ENCODE peak calls at places on chromosomes 5 and 9, in four cellular contexts. D, Z, L and V are unnamed samples.
A peak's percentile ranks its signal among the peaks of the same experiment; 100 is the strongest.

GRCh38 chr9:41229408-41230401 is 40.6 kb upstream of the ZNG1F start:
- DNase-seq in L (no peak), Z (peak; percentile 28), D (no peak), V (peak; percentile 54)

GRCh38 chr5:136629125-136629790 is 263.9 kb upstream of the TRPC7 start:
- DNase-seq in Z (no peak), D (no peak), L (no peak), V (peak; percentile 74)

GRCh38 chr9:125878241-125878640 is 131.1 kb downstream of the PBX3 start:
- DNase-seq in D (no peak), Z (no peak), L (no peak), V (no peak)

GRCh38 chr5:96942078-96942477 is 6.2 kb downstream of the LNPEP start:
- DNase-seq in Z (no peak), D (no peak), L (no peak), V (no peak)

GRCh38 chr5:177454397-177455035 is 7.9 kb downstream of the PRR7 start:
- DNase-seq in Z (peak; percentile 93), D (peak; percentile 92), L (peak; percentile 91), V (peak; percentile 98)

GRCh38 chr5:16671208-16671607 is 54.4 kb upstream of the RETREG1 start:
- DNase-seq in L (no peak), D (no peak), Z (no peak), V (no peak)

GRCh38 chr5:141338538-141339306 is at the start of gene PCDHGA2:
- DNase-seq in Z (peak; percentile 52), L (peak; percentile 36), D (no peak), V (peak; percentile 75)

GRCh38 chr9:89619019-89619418 is 14.2 kb downstream of the GADD45G start:
- DNase-seq in L (no peak), Z (no peak), D (no peak), V (peak; percentile 82)

GRCh38 chr9:87722393-87722792 is 3.5 kb upstream of the CTSL start:
- DNase-seq in D (no peak), Z (peak; percentile 45), L (peak; percentile 37), V (no peak)

GRCh38 chr5:172380992-172381643 is 73.2 kb downstream of the SH3PXD2B start:
- DNase-seq in Z (peak; percentile 84), D (peak; percentile 93), L (peak; percentile 43), V (no peak)

GRCh38 chr9:30519756-30520155 is 1864.7 kb upstream of the ACO1 start:
- DNase-seq in L (no peak), D (no peak), Z (no peak), V (no peak)

GRCh38 chr5:165574140-165574539 is 2068.7 kb downstream of the MAT2B start:
- DNase-seq in Z (no peak), L (no peak), D (no peak), V (no peak)
- H3K27ac ChIP-seq in Z (no peak overlapping the region), L (no peak overlapping the region), D (no peak overlapping the region), V (no peak overlapping the region)

DNA sequence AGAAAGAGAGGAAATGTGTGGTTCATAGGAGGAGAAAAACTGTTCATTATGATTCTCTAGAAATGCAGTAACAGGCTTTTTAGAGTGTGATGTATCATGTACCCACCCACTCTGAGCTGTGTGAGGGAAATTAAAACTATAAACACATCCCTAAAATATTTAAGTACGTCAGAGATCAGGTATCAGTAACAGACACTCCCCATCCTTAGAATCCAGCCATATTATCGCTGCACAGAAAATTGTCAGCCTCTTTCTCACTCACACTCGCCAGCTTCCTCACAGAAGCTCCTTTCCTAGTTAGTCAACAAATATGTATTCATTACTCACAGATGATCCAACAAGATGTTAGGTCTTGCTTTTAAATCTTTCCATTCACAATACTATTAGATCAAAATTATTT is 13.7 kb upstream of the MAST4 start:
- DNase-seq in Z (no peak), D (no peak), L (no peak), V (no peak)
- H3K4me3 ChIP-seq in Z (no peak overlapping the region), D (no peak overlapping the region), L (no peak overlapping the region), V (no peak overlapping the region)

GRCh38 chr5:68593211-68593701 is 377.7 kb downstream of the PIK3R1 start:
- DNase-seq in Z (no peak), D (no peak), L (no peak), V (no peak)
- H3K27ac ChIP-seq in Z (no peak overlapping the region), D (peak overlapping the region; percentile 71), L (no peak overlapping the region), V (no peak overlapping the region)

GRCh38 chr9:135551456-135551855 is 5.5 kb downstream of the OBP2A start:
- DNase-seq in D (no peak), Z (no peak), L (no peak), V (no peak)
- H3K4me3 ChIP-seq in D (no peak overlapping the region), Z (no peak overlapping the region), L (no peak overlapping the region), V (no peak overlapping the region)

GRCh38 chr5:157606046-157606445 is 30.5 kb upstream of the ADAM19 start:
- DNase-seq in Z (no peak), D (no peak), L (no peak), V (no peak)

GRCh38 chr5:157602505-157602904 is 26.9 kb upstream of the ADAM19 start:
- DNase-seq in D (no peak), L (no peak), Z (no peak), V (no peak)

GRCh38 chr5:157600252-157600651 is 24.7 kb upstream of the ADAM19 start:
- DNase-seq in D (no peak), L (no peak), Z (no peak), V (no peak)

GRCh38 chr5:157599565-157599964 is 24.0 kb upstream of the ADAM19 start:
- DNase-seq in L (no peak), D (no peak), Z (no peak), V (no peak)

DNA sequence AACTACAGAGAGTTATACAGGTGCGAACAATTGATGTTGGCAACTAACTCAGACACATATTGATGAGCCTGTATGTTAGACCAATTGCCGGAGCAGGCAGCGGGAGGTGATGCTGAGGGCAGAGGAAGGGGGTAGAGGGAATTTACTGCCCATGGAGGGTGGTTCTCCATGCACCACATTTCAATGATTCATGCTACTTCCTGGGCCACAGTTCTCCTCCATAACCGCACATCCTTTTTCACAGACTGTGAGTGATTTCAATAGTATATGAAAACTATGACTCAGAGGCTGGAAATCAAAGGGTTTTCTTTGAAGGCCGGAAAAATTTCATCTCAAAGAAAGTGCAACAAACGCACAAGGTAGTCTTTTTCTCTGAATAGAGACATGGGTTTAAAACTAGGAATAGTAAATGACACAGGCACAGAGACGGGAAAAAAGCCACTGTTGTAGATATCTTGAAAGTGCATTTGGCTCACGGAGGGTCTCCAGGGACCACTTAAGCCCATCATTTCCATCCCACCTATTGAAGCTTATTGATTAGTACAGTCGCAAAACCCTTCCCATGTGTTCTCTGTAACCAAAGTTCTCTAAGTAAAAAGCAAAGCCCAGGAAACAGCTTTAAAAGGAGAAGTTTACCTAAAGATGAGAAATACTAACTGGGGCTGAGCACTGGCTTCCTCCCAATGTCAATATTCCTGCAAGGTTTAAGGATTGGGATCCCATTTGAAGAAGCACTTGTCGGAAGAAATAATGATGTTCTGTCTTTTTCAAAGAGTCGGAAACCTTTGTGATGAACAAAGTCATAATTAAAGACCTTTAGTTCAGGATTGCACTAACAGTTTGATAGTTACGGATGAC is 28.0 kb upstream of the ADAM19 start:
- DNase-seq in D (no peak), Z (no peak), L (no peak), V (no peak)
- H3K27ac ChIP-seq in D (no peak overlapping the region), Z (no peak overlapping the region), L (no peak overlapping the region), V (no peak overlapping the region)

GRCh38 chr5:59621477-59621876 is 272.0 kb downstream of the PDE4D start:
- DNase-seq in L (no peak), D (no peak), Z (no peak), V (no peak)
- H3K4me3 ChIP-seq in L (no peak overlapping the region), D (no peak overlapping the region), Z (no peak overlapping the region), V (no peak overlapping the region)

GRCh38 chr9:19231126-19232035 is 888 bp downstream of the DENND4C start:
- DNase-seq in L (no peak), D (no peak), Z (no peak), V (no peak)

GRCh38 chr9:19233344-19233743 is 2.9 kb downstream of the DENND4C start:
- DNase-seq in D (no peak), Z (no peak), L (no peak), V (no peak)

GRCh38 chr9:19232830-19233194 is 2.3 kb downstream of the DENND4C start:
- DNase-seq in L (no peak), Z (no peak), D (no peak), V (no peak)

GRCh38 chr9:19230356-19231125 is at the start of gene DENND4C:
- DNase-seq in D (peak; percentile 82), L (peak; percentile 85), Z (peak; percentile 92), V (peak; percentile 96)

DNA sequence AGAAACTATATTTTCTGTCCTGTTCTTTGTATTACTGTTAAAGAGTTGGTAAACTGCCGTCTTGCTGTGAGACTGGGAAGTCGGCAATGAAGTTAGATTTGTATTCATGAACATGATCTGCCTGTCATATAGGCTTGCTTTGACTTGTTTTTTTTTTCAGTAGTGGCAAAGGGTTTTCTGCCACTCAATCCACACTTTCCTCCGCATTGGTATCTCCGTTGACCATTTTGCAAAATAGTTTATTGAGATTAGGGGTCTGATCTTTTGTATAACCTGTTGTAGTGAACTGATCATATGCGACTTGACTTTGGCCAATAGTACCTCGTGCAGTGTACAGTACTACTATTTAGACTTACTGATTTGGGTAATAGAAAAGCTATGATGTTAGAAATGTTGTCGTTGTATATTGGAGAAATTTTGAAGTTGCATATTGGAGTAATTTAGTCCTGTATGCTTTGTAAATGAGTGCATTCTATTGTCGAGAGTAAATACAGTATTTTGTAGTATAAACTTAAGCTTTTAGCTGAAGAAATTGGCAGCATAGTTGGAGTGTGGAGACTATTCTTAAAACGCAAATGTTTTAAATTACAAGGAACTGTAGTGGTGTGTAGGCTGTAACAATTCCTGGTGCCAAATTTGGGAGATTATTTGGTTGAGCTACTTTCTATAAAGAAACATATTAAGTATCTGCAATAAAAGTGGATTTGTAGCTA is 1.8 kb downstream of the DENND4C start:
- DNase-seq in Z (no peak), D (no peak), L (no peak), V (no peak)
- H3K27ac ChIP-seq in Z (no peak overlapping the region), D (peak overlapping the region; percentile 98), L (peak overlapping the region; percentile 99), V (no peak overlapping the region)